ENCODE peak calls at places on chromosome 19, in ten cellular contexts. Q is stimulated activated CD4-positive, alpha-beta T cell treated with anti-CD3 and anti-CD28 coated beads, TNF-alpha, amount 100 ng/mL, for 1 hour; D is HFFc6; E is thoracic aorta; N is stimulated activated CD8-positive, alpha-beta memory T cell treated with anti-CD3 and anti-CD28 coated beads, Interleukin-15, amount 100 ng/mL, for 24 hours; B is mucosa of gallbladder; V is stimulated activated effector memory CD8-positive, alpha-beta T cell treated with anti-CD3 and anti-CD28 coated beads, Interleukin-12 subunit alpha, Interleukin-12 subunit beta, amount 100 ng/mL, for 72 hours; A is fibroblast of villous mesenchyme; K is Jurkat, Clone E6-1; P is posterior vena cava. C is an unnamed sample.

GRCh38 chr19:15779756-15780476 is 7.5 kb upstream of the OR10H5 start:
- DNase-seq in Q (no peak), D (no peak), E (peak; percentile 21), N (no peak), B (peak; percentile 85), V (peak; percentile 28), A (no peak), K (no peak), P (peak; percentile 88), C (no peak)

GRCh38 chr19:38284422-38284821 is 19.6 kb upstream of the C19orf33 start:
- DNase-seq in Q (no peak), D (no peak), E (no peak), N (no peak), B (no peak), V (no peak), A (no peak), K (no peak), P (no peak), C (no peak)

GRCh38 chr19:42496551-42497133 is 31.6 kb downstream of the CEACAM1 start:
- DNase-seq in Q (no peak), D (no peak), E (no peak), N (no peak), B (no peak), V (no peak), A (no peak), K (no peak), P (no peak), C (no peak)

GRCh38 chr19:35134601-35135091 is at the start of gene LGI4:
- DNase-seq in Q (no peak), D (no peak), E (no peak), N (no peak), B (no peak), V (no peak), A (no peak), K (no peak), P (no peak), C (no peak)

GRCh38 chr19:44539991-44540390 is 10.5 kb upstream of the CEACAM20 start:
- DNase-seq in Q (no peak), D (no peak), E (no peak), N (no peak), B (no peak), V (no peak), A (no peak), K (no peak), P (no peak), C (no peak)

GRCh38 chr19:34172661-34173144 is 399 bp downstream of the LSM14A start:
- DNase-seq in Q (no peak), D (no peak), E (no peak), N (no peak), B (no peak), V (no peak), A (no peak), K (no peak), P (peak; percentile 84), C (peak; percentile 54)

GRCh38 chr19:1923319-1923718 is 17.7 kb upstream of the CSNK1G2 start:
- DNase-seq in Q (no peak), D (no peak), E (no peak), N (no peak), B (no peak), V (no peak), A (no peak), K (no peak), P (no peak), C (no peak)

GRCh38 chr19:5349041-5349440 is 8.4 kb upstream of the PTPRS start:
- DNase-seq in Q (no peak), D (no peak), E (no peak), N (no peak), B (no peak), V (no peak), A (no peak), K (no peak), P (no peak), C (no peak)

GRCh38 chr19:7911509-7912143 is 3.0 kb upstream of the TGFBR3L start:
- DNase-seq in Q (no peak), D (no peak), E (no peak), N (no peak), B (no peak), V (peak; percentile 49), A (no peak), K (no peak), P (no peak), C (no peak)

GRCh38 chr19:38224014-38224862 is at the start of gene DPF1:
- DNase-seq in Q (peak; percentile 34), D (peak; percentile 70), E (no peak), N (peak; percentile 38), B (no peak), V (peak; percentile 69), A (peak; percentile 44), K (peak; percentile 73), P (no peak), C (peak; percentile 91)